ENCODE peak calls at places on chromosomes 6 and 20, in five cellular contexts. One of them, this sample, is unnamed. For H3K4me1, the result is how much of the 10 kb centered on the place peaks cover.

GRCh38 chr6:35786810-35787209 is 6.0 kb downstream of the CLPSL1 start:
- DNase-seq in ovary: no peak
- DNase-seq in heart left ventricle: no peak
- DNase-seq in HCT116: no peak
- DNase-seq in tibial nerve: no peak
- DNase-seq in this sample: no peak

GRCh38 chr20:3846378-3846739 is 275 bp upstream of the MAVS start:
- DNase-seq in ovary: no peak
- DNase-seq in heart left ventricle: peak
- DNase-seq in HCT116: no peak
- DNase-seq in tibial nerve: no peak
- DNase-seq in this sample: no peak

GRCh38 chr6:19880066-19880465 is 42.9 kb downstream of the ID4 start:
- DNase-seq in ovary: no peak
- DNase-seq in heart left ventricle: no peak
- DNase-seq in HCT116: no peak
- DNase-seq in tibial nerve: no peak
- DNase-seq in this sample: no peak

GRCh38 chr20:48850257-48850656 is 22.5 kb upstream of the PREX1 start:
- DNase-seq in ovary: no peak
- DNase-seq in heart left ventricle: no peak
- DNase-seq in HCT116: no peak
- DNase-seq in tibial nerve: no peak
- DNase-seq in this sample: no peak

GRCh38 chr6:2192971-2193370 is 52.4 kb downstream of the GMDS start:
- DNase-seq in ovary: no peak
- DNase-seq in heart left ventricle: no peak
- DNase-seq in HCT116: no peak
- DNase-seq in tibial nerve: no peak
- DNase-seq in this sample: no peak

GRCh38 chr6:15503346-15503680 is 159.5 kb downstream of the DTNBP1 start:
- DNase-seq in ovary: no peak
- DNase-seq in heart left ventricle: no peak
- DNase-seq in HCT116: no peak
- DNase-seq in tibial nerve: no peak
- DNase-seq in this sample: no peak

GRCh38 chr20:4261333-4262284 is 246.3 kb upstream of the RNF24 start:
- DNase-seq in ovary: no peak
- DNase-seq in heart left ventricle: no peak
- DNase-seq in HCT116: no peak
- DNase-seq in tibial nerve: no peak
- DNase-seq in this sample: no peak

GRCh38 chr6:40733770-40734396 is 146.7 kb upstream of the LRFN2 start:
- DNase-seq in ovary: no peak
- DNase-seq in heart left ventricle: no peak
- DNase-seq in HCT116: no peak
- DNase-seq in tibial nerve: no peak
- DNase-seq in this sample: no peak

GRCh38 chr20:21155268-21155667 is 29.4 kb downstream of the KIZ start:
- DNase-seq in ovary: no peak
- DNase-seq in heart left ventricle: no peak
- DNase-seq in HCT116: no peak
- DNase-seq in tibial nerve: no peak
- DNase-seq in this sample: no peak

GRCh38 chr6:31739639-31740396 is at the start of gene MSH5:
- DNase-seq in ovary: peak
- DNase-seq in heart left ventricle: peak
- DNase-seq in HCT116: peak
- DNase-seq in tibial nerve: peak
- DNase-seq in this sample: peak

GRCh38 chr6:141667580-141668309 is 465.0 kb upstream of the GJE1 start:
- DNase-seq in ovary: no peak
- DNase-seq in heart left ventricle: no peak
- DNase-seq in HCT116: no peak
- DNase-seq in tibial nerve: no peak
- DNase-seq in this sample: no peak

GRCh38 chr20:16400249-16400648 is 173.0 kb downstream of the KIF16B start:
- DNase-seq in ovary: no peak
- DNase-seq in heart left ventricle: no peak
- DNase-seq in HCT116: no peak
- DNase-seq in tibial nerve: no peak
- DNase-seq in this sample: no peak

GRCh38 chr20:22771706-22772105 is 187.3 kb upstream of the FOXA2 start:
- DNase-seq in ovary: no peak
- DNase-seq in heart left ventricle: no peak
- DNase-seq in HCT116: no peak
- DNase-seq in tibial nerve: no peak
- DNase-seq in this sample: no peak

GRCh38 chr6:33782561-33782960 is 6.4 kb downstream of the LEMD2 start:
- DNase-seq in ovary: no peak
- DNase-seq in heart left ventricle: no peak
- DNase-seq in HCT116: no peak
- DNase-seq in tibial nerve: no peak
- DNase-seq in this sample: no peak
- H3K4me1 ChIP-seq in ovary: under half
- H3K4me1 ChIP-seq in heart left ventricle: half or more
- H3K4me1 ChIP-seq in HCT116: under half
- H3K4me1 ChIP-seq in tibial nerve: under half
- H3K4me1 ChIP-seq in this sample: half or more

GRCh38 chr20:42204261-42204660 is 586.1 kb upstream of the CHD6 start:
- DNase-seq in ovary: no peak
- DNase-seq in heart left ventricle: no peak
- DNase-seq in HCT116: no peak
- DNase-seq in tibial nerve: no peak
- DNase-seq in this sample: no peak
- TF ChIP-seq CTCF in ovary: no peak
- TF ChIP-seq CTCF in heart left ventricle: peak
- TF ChIP-seq CTCF in HCT116: no peak
- TF ChIP-seq CTCF in tibial nerve: no peak
- TF ChIP-seq CTCF in this sample: no peak

DNA sequence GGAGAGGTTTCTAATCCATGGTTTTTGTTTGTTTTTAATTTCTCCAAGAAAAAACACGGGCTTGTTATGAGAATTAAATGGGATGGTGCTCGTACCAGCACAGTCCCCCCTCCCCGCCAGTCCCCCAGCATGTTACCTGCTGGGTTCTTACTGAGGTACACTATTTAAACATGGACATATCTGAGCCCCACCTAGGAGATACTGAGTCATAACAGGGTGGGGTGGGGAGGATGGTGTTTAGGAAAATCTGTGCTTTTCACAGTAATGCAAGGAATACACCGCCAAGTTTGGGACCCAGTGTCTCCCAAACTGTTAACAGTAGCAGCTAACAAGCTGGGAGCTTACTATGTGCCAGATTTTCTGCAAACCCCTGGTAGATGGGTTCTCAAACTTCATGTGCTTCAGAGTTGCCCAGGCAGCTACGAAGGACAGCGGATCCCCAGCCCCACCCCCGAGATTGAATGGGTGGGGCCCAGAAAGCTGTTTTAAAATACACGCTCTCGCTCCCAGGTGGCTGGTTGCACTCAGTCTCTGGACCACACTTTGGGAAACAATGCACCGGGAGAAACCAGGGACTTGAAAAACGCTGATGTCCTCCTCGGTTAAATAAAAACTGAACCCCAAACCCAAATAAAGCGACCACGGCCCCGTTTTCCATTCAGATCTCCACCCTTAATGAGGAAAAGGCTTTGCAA is 995 bp downstream of the ZFP64 start:
- DNase-seq in ovary: peak
- DNase-seq in heart left ventricle: peak
- DNase-seq in HCT116: peak
- DNase-seq in tibial nerve: no peak
- DNase-seq in this sample: no peak
- TF ChIP-seq POLR2A in ovary: no peak
- TF ChIP-seq POLR2A in heart left ventricle: no peak
- TF ChIP-seq POLR2A in HCT116: no peak
- TF ChIP-seq POLR2A in tibial nerve: no peak
- TF ChIP-seq POLR2A in this sample: no peak

GRCh38 chr6:34589633-34590139 is 33.6 kb upstream of the SPDEF start:
- DNase-seq in ovary: no peak
- DNase-seq in heart left ventricle: no peak
- DNase-seq in HCT116: no peak
- DNase-seq in tibial nerve: no peak
- DNase-seq in this sample: no peak
- H3K4me1 ChIP-seq in ovary: under half
- H3K4me1 ChIP-seq in heart left ventricle: half or more
- H3K4me1 ChIP-seq in HCT116: under half
- H3K4me1 ChIP-seq in tibial nerve: under half
- H3K4me1 ChIP-seq in this sample: under half

GRCh38 chr20:63439866-63440265 is 32.6 kb downstream of the KCNQ2 start:
- DNase-seq in ovary: no peak
- DNase-seq in heart left ventricle: no peak
- DNase-seq in HCT116: no peak
- DNase-seq in tibial nerve: no peak
- DNase-seq in this sample: no peak

GRCh38 chr20:63440366-63440955 is 32.0 kb downstream of the KCNQ2 start:
- DNase-seq in ovary: no peak
- DNase-seq in heart left ventricle: no peak
- DNase-seq in HCT116: no peak
- DNase-seq in tibial nerve: no peak
- DNase-seq in this sample: no peak

GRCh38 chr20:63443606-63444395 is 28.7 kb downstream of the KCNQ2 start:
- DNase-seq in ovary: no peak
- DNase-seq in heart left ventricle: no peak
- DNase-seq in HCT116: no peak
- DNase-seq in tibial nerve: no peak
- DNase-seq in this sample: no peak

GRCh38 chr20:63441136-63441776 is 31.2 kb downstream of the KCNQ2 start:
- DNase-seq in ovary: no peak
- DNase-seq in heart left ventricle: no peak
- DNase-seq in HCT116: no peak
- DNase-seq in tibial nerve: no peak
- DNase-seq in this sample: no peak

DNA sequence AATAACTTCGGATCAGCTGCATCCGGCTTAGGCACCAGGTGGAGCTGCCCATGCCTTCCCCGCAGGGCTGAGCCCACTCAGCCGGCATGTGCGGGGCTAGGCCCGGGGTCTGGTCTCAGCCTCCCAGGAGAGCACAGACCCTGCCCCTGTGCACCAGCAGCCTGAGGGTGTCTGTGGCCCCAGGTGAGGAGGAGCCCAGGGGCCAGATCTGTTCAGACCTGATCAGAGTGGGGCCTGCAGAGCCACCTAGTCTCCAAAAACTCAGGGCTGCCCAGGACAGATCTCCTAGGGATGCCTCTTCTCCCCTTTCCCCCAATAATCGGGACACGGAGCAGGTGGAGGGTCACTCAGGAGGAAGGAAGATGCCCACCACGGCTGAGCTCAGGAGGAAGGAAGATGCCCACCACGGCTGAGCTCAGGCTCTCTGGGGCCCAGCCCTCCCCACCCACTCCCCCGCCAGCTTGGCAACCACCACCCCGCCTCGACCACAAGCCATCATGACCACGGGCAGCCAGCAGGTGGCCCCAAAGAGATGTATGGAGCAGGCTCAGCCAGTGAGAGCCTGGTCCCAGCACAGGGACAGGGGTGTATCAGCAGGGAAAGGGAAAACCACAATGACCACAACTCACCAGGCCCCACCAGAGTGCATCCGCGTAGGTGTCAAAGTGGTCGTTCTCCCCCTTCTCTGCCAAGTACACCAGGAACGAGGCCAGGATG is 30.5 kb downstream of the KCNQ2 start:
- DNase-seq in ovary: no peak
- DNase-seq in heart left ventricle: peak
- DNase-seq in HCT116: peak
- DNase-seq in tibial nerve: no peak
- DNase-seq in this sample: no peak
- TF ChIP-seq CTCF in ovary: no peak
- TF ChIP-seq CTCF in heart left ventricle: peak
- TF ChIP-seq CTCF in HCT116: peak
- TF ChIP-seq CTCF in tibial nerve: no peak
- TF ChIP-seq CTCF in this sample: no peak

GRCh38 chr20:62237772-62238568 is at the start of gene OSBPL2:
- DNase-seq in ovary: peak
- DNase-seq in heart left ventricle: peak
- DNase-seq in HCT116: peak
- DNase-seq in tibial nerve: peak
- DNase-seq in this sample: peak
- TF ChIP-seq POLR2A in ovary: no peak
- TF ChIP-seq POLR2A in heart left ventricle: peak
- TF ChIP-seq POLR2A in HCT116: no peak
- TF ChIP-seq POLR2A in tibial nerve: no peak
- TF ChIP-seq POLR2A in this sample: peak

GRCh38 chr6:41940759-41941279 is 789 bp downstream of the CCND3 start:
- DNase-seq in ovary: peak
- DNase-seq in heart left ventricle: peak
- DNase-seq in HCT116: no peak
- DNase-seq in tibial nerve: no peak
- DNase-seq in this sample: no peak
- H3K4me1 ChIP-seq in ovary: under half
- H3K4me1 ChIP-seq in heart left ventricle: half or more
- H3K4me1 ChIP-seq in HCT116: under half
- H3K4me1 ChIP-seq in tibial nerve: under half
- H3K4me1 ChIP-seq in this sample: half or more

GRCh38 chr6:6788394-6789020 is 200.0 kb downstream of the LY86 start:
- DNase-seq in ovary: no peak
- DNase-seq in heart left ventricle: no peak
- DNase-seq in HCT116: no peak
- DNase-seq in tibial nerve: no peak
- DNase-seq in this sample: no peak
- TF ChIP-seq CTCF in ovary: no peak
- TF ChIP-seq CTCF in heart left ventricle: no peak
- TF ChIP-seq CTCF in HCT116: peak
- TF ChIP-seq CTCF in tibial nerve: no peak
- TF ChIP-seq CTCF in this sample: no peak

GRCh38 chr20:62893700-62894099 is 32.1 kb upstream of the TCFL5 start:
- DNase-seq in ovary: no peak
- DNase-seq in heart left ventricle: no peak
- DNase-seq in HCT116: no peak
- DNase-seq in tibial nerve: no peak
- DNase-seq in this sample: no peak

GRCh38 chr20:62897666-62898065 is 28.6 kb downstream of the DIDO1 start:
- DNase-seq in ovary: no peak
- DNase-seq in heart left ventricle: no peak
- DNase-seq in HCT116: no peak
- DNase-seq in tibial nerve: no peak
- DNase-seq in this sample: no peak

GRCh38 chr20:62894261-62894660 is 32.0 kb downstream of the DIDO1 start:
- DNase-seq in ovary: no peak
- DNase-seq in heart left ventricle: no peak
- DNase-seq in HCT116: no peak
- DNase-seq in tibial nerve: no peak
- DNase-seq in this sample: no peak

GRCh38 chr20:62896526-62896925 is 29.8 kb downstream of the DIDO1 start:
- DNase-seq in ovary: no peak
- DNase-seq in heart left ventricle: no peak
- DNase-seq in HCT116: no peak
- DNase-seq in tibial nerve: no peak
- DNase-seq in this sample: no peak

GRCh38 chr20:62895539-62895938 is 30.8 kb downstream of the DIDO1 start:
- DNase-seq in ovary: no peak
- DNase-seq in heart left ventricle: no peak
- DNase-seq in HCT116: no peak
- DNase-seq in tibial nerve: no peak
- DNase-seq in this sample: no peak
- TF ChIP-seq POLR2A in ovary: no peak
- TF ChIP-seq POLR2A in heart left ventricle: no peak
- TF ChIP-seq POLR2A in HCT116: no peak
- TF ChIP-seq POLR2A in tibial nerve: no peak
- TF ChIP-seq POLR2A in this sample: no peak

This sample was measured in vagina.